ENCODE peak calls at places on chromosomes 6 and 20, in four cellular contexts. K, Q, S and G are unnamed samples.

GRCh38 chr6:45892696-45893095 is 123.0 kb downstream of the CLIC5 start:
- DNase-seq in K (no peak), S (no peak), Q (no peak), G (no peak)

GRCh38 chr20:32961956-32962517 is 42.2 kb downstream of the SUN5 start:
- DNase-seq in K (no peak), S (no peak), Q (no peak), G (no peak)

GRCh38 chr6:154548130-154548830 is 37.8 kb upstream of the CNKSR3 start:
- DNase-seq in Q (no peak), S (no peak), K (no peak), G (no peak)

GRCh38 chr20:59177266-59178250 is 13.9 kb downstream of the ZNF831 start:
- DNase-seq in K (no peak), S (no peak), Q (no peak), G (no peak)

GRCh38 chr6:110652520-110652919 is 162.7 kb downstream of the CDK19 start:
- DNase-seq in K (no peak), S (no peak), Q (no peak), G (no peak)

GRCh38 chr6:91669154-91669903 is 1082.5 kb upstream of the MAP3K7 start:
- DNase-seq in S (no peak), Q (no peak), K (no peak), G (no peak)

GRCh38 chr20:64133951-64134407 is 26.6 kb upstream of the NPBWR2 start:
- DNase-seq in S (no peak), Q (no peak), K (peak), G (no peak)

GRCh38 chr20:34525709-34526416 is 9.6 kb downstream of the DYNLRB1 start:
- DNase-seq in Q (no peak), S (peak), K (no peak), G (no peak)

GRCh38 chr6:92820531-92820930 is 598.8 kb downstream of the EPHA7 start:
- DNase-seq in Q (no peak), S (no peak), K (no peak), G (no peak)

GRCh38 chr6:152598858-152599537 is 38.2 kb downstream of the SYNE1 start:
- DNase-seq in Q (no peak), K (no peak), S (no peak), G (no peak)

GRCh38 chr6:72283571-72283970 is 338.3 kb upstream of the KCNQ5 start:
- DNase-seq in Q (no peak), K (no peak), S (no peak), G (no peak)

GRCh38 chr20:58851221-58851968 is 693 bp upstream of the GNAS-AS1 start:
- DNase-seq in S (no peak), K (no peak), Q (no peak), G (no peak)

GRCh38 chr20:56463428-56463827 is 5.0 kb upstream of the RTF2 start:
- DNase-seq in S (no peak), K (no peak), Q (no peak), G (no peak)

GRCh38 chr6:159098636-159099106 is 53.9 kb upstream of the TAGAP start:
- DNase-seq in K (no peak), S (no peak), Q (peak), G (no peak)

GRCh38 chr6:24321538-24322162 is 36.2 kb downstream of the DCDC2 start:
- DNase-seq in S (no peak), K (no peak), Q (no peak), G (no peak)

GRCh38 chr6:137216875-137217553 is 2.2 kb downstream of the IFNGR1 start:
- DNase-seq in S (no peak), K (no peak), Q (no peak), G (no peak)

GRCh38 chr20:13817342-13817741 is 32.5 kb downstream of the NDUFAF5 start:
- DNase-seq in K (no peak), S (no peak), Q (no peak), G (no peak)

GRCh38 chr6:147974376-147974775 is 368.3 kb upstream of the SASH1 start:
- DNase-seq in K (no peak), Q (no peak), S (no peak), G (no peak)

GRCh38 chr6:10852281-10852965 is 14.1 kb upstream of the MAK start:
- DNase-seq in Q (no peak), K (no peak), S (no peak), G (no peak)

GRCh38 chr20:49112596-49113274 is 66.6 kb downstream of the CSE1L start:
- DNase-seq in K (no peak), Q (no peak), S (no peak), G (no peak)

GRCh38 chr20:49118307-49118706 is 69.8 kb downstream of the STAU1 start:
- DNase-seq in K (no peak), S (no peak), Q (no peak), G (no peak)

GRCh38 chr20:49110767-49111694 is 64.9 kb downstream of the CSE1L start:
- DNase-seq in S (no peak), K (no peak), Q (no peak), G (no peak)

GRCh38 chr20:49119972-49120371 is 68.2 kb downstream of the STAU1 start:
- DNase-seq in K (no peak), S (no peak), Q (no peak), G (no peak)

GRCh38 chr20:49115565-49115964 is 69.5 kb downstream of the CSE1L start:
- DNase-seq in S (no peak), K (no peak), Q (no peak), G (no peak)
- TF ChIP-seq CTCF in S (no peak), K (no peak), Q (no peak), G (no peak)

GRCh38 chr6:82875573-82876185 is 190.0 kb downstream of the UBE3D start:
- DNase-seq in Q (no peak), S (no peak), K (no peak), G (no peak)
- TF ChIP-seq CTCF in Q (no peak), S (no peak), K (no peak), G (no peak)

GRCh38 chr6:30730611-30731435 is 10.7 kb downstream of the TUBB start:
- DNase-seq in Q (peak), S (peak), K (peak), G (peak)
- TF ChIP-seq CTCF in Q (peak), S (peak), K (peak), G (peak)

GRCh38 chr20:38291582-38291918 is 12.4 kb upstream of the BPI start:
- DNase-seq in S (no peak), K (no peak), Q (no peak), G (no peak)

GRCh38 chr20:38291961-38292360 is 12.0 kb upstream of the BPI start:
- DNase-seq in K (no peak), S (no peak), Q (no peak), G (no peak)

GRCh38 chr20:38293490-38294333 is 10.2 kb upstream of the BPI start:
- DNase-seq in S (no peak), Q (no peak), K (peak), G (no peak)

GRCh38 chr20:38294334-38294592 is 9.7 kb upstream of the BPI start:
- DNase-seq in S (no peak), Q (no peak), K (no peak), G (no peak)

GRCh38 chr20:38290829-38291581 is 13.0 kb upstream of the BPI start:
- DNase-seq in K (no peak), Q (no peak), S (peak), G (no peak)
- TF ChIP-seq CTCF in K (peak), Q (no peak), S (peak), G (peak)

DNA sequence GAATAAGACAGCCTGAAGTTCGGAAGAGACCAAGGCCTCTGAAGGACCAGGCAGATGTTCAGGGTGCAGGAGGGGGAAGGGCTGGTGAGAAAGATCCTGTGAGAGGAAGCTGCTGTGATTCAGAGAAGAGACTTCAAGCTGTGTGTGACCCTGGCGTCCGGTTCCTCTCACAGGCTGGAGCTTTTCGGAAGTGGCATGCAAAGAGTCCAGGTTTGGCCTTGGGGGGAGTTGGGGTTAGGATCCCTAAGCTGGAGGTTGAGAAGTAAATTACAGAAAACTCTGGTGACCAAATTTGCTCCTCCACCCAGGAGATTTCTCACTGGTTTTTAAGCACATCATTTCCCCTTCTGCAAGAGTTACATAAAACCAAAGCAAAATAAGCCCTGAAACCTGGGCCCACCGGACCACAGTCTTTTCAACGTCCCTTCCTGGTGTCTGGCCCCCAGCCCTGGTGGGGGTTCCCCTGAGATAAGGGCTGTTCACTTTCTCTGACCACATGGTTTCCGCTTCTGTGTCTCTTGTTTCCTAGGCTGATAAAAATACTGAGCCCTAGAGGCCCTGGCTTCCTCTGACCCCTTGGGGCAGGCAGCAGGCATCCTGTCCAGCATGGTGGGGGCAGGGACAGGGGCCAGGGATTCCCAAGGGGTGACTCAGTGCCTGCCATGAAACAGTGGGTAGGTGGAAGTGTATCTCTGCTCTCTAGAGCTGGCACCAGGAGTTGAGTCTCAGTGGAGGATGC is 12.0 kb upstream of the LTA start:
- DNase-seq in Q (peak), S (peak), K (peak), G (no peak)
- TF ChIP-seq CTCF in Q (no peak), S (no peak), K (no peak), G (no peak)

GRCh38 chr20:19423892-19424620 is 211.6 kb downstream of the SLC24A3 start:
- DNase-seq in S (no peak), K (no peak), Q (no peak), G (no peak)

GRCh38 chr20:19423097-19423891 is 210.9 kb downstream of the SLC24A3 start:
- DNase-seq in K (no peak), Q (no peak), S (no peak), G (no peak)

GRCh38 chr20:19427480-19427879 is 215.0 kb downstream of the SLC24A3 start:
- DNase-seq in Q (no peak), S (no peak), K (no peak), G (no peak)

GRCh38 chr20:19427913-19428800 is 215.7 kb downstream of the SLC24A3 start:
- DNase-seq in Q (no peak), K (no peak), S (no peak), G (no peak)

DNA sequence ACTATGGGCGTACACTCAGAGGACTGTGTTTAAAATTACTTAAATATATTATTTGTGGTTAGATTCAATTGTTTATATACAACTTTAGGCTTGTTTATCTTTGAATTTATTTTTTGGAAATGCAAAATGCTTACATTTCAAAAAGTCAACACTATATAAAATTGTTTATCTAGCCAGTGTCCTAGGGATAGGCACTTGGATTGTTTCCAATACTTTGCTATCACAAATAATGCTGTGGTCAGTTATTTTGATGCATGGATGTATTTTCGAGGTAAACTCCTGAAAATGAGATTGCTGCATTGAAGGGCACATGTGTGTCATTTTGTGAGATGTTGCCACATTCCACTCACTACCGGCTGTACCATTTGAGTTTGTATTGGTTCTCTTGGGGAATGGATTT is 213.9 kb downstream of the SLC24A3 start:
- DNase-seq in Q (no peak), K (no peak), S (no peak), G (no peak)
- TF ChIP-seq CTCF in Q (no peak), K (no peak), S (no peak), G (no peak)

GRCh38 chr6:53734473-53735299 is 60.1 kb upstream of the LRRC1 start:
- DNase-seq in Q (peak), S (no peak), K (no peak), G (no peak)
- TF ChIP-seq CTCF in Q (no peak), S (no peak), K (peak), G (peak)

GRCh38 chr6:63635563-63636515 is at the start of gene PHF3:
- DNase-seq in Q (peak), S (peak), K (peak), G (peak)
- TF ChIP-seq CTCF in Q (no peak), S (no peak), K (no peak), G (peak)

GRCh38 chr20:20466341-20466879 is 98.5 kb downstream of the INSM1 start:
- DNase-seq in K (no peak), Q (peak), S (no peak), G (no peak)

GRCh38 chr20:20461526-20461925 is 93.6 kb downstream of the INSM1 start:
- DNase-seq in K (no peak), Q (no peak), S (no peak), G (no peak)

GRCh38 chr20:20463933-20464374 is 96.0 kb downstream of the INSM1 start:
- DNase-seq in Q (peak), K (no peak), S (no peak), G (no peak)

GRCh38 chr20:20462185-20462584 is 94.3 kb downstream of the INSM1 start:
- DNase-seq in Q (no peak), K (no peak), S (no peak), G (no peak)

DNA sequence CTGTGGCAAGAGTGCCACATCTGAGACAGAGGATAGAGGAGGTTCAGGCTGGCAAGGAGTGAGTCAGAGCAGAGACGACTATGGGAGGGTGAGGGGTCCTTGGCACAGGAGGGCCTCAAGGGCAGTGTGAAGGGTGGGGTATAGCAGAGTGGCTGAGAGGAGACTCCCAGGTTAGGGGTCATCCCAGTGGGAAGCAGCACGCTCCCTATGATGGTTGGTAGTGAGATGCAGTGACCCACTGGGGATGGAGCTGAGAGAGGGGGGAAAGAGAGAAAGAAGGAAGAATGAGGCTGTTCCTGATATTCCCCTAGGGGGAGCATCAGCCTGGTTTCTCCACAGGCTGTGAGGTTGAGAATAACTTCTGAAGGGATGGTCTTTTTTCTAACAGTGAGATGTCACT is 97.4 kb downstream of the INSM1 start:
- DNase-seq in Q (no peak), S (no peak), K (no peak), G (no peak)
- TF ChIP-seq CTCF in Q (no peak), S (no peak), K (no peak), G (peak)